ENCODE peak calls at places on chromosome 20, in five cellular contexts. M is activated naive CD8-positive, alpha-beta T cell treated with anti-CD3 and anti-CD28 coated beads, Interleukin-2, amount 50 U/mL, for 24 hours; F is stimulated activated naive CD8-positive, alpha-beta T cell treated with anti-CD3 and anti-CD28 coated beads, Interleukin-15, amount 100 ng/mL, for 72 hours; X is stimulated activated CD4-positive, alpha-beta T cell treated with anti-CD3 and anti-CD28 coated beads, Interleukin-12 subunit alpha, Interleukin-12 subunit beta, amount 100 ng/mL, for 4 hours; P is GM19239. N is an unnamed sample.

GRCh38 chr20:33840759-33841438 is 29.8 kb downstream of the CHMP4B start:
- DNase-seq in X (no peak), M (no peak), P (no peak), F (no peak), N (no peak)

GRCh38 chr20:46625875-46626373 is 25.3 kb downstream of the SLC13A3 start:
- DNase-seq in P (no peak), X (no peak), F (no peak), M (no peak), N (no peak)

GRCh38 chr20:11676618-11677289 is 240.9 kb upstream of the BTBD3 start:
- DNase-seq in F (no peak), P (no peak), X (no peak), M (peak), N (peak)

GRCh38 chr20:58421497-58421850 is 32.4 kb downstream of the VAPB start:
- DNase-seq in F (no peak), M (no peak), P (no peak), X (no peak), N (no peak)

GRCh38 chr20:58854638-58855471 is 2.3 kb downstream of the GNAS start:
- DNase-seq in X (no peak), P (no peak), F (peak), M (no peak), N (no peak)

GRCh38 chr20:44896583-44896982 is 11.1 kb downstream of the YWHAB start:
- DNase-seq in F (no peak), M (no peak), P (no peak), X (no peak), N (no peak)

GRCh38 chr20:62703853-62704228 is 4.8 kb upstream of the NTSR1 start:
- DNase-seq in P (no peak), M (no peak), F (no peak), X (no peak), N (peak)

GRCh38 chr20:24917797-24918578 is 31.1 kb upstream of the CST7 start:
- DNase-seq in F (peak), M (peak), P (peak), X (peak), N (peak)

GRCh38 chr20:47963022-47963421 is 177.7 kb upstream of the SULF2 start:
- DNase-seq in M (no peak), X (no peak), F (no peak), P (no peak), N (no peak)